ENCODE peak calls at places on chromosomes 6 and 20, in seven cellular contexts. M, V, A, Q, E, W and T are unnamed samples.

GRCh38 chr6:89582669-89583325 is 55.8 kb downstream of the LYRM2 start:
- DNase-seq in M (no peak), V (no peak), A (no peak), Q (no peak), E (no peak), W (no peak), T (no peak)

GRCh38 chr6:132122871-132123270 is 171.7 kb upstream of the CCN2 start:
- DNase-seq in M (no peak), V (peak), A (no peak), Q (peak), E (no peak), W (no peak), T (no peak)

GRCh38 chr6:10424005-10424404 is 9.1 kb upstream of the TFAP2A start:
- DNase-seq in M (no peak), V (no peak), A (no peak), Q (no peak), E (no peak), W (no peak), T (no peak)

GRCh38 chr20:62697468-62697912 is 11.1 kb upstream of the NTSR1 start:
- DNase-seq in M (no peak), V (no peak), A (no peak), Q (no peak), E (no peak), W (no peak), T (no peak)

GRCh38 chr6:135880066-135880972 is 28.8 kb downstream of the PDE7B start:
- DNase-seq in M (peak), V (peak), A (no peak), Q (no peak), E (no peak), W (peak), T (peak)

GRCh38 chr6:99618649-99619408 is 12.2 kb downstream of the PRDM13 start:
- DNase-seq in M (no peak), V (no peak), A (no peak), Q (no peak), E (no peak), W (no peak), T (no peak)

GRCh38 chr6:39777661-39778060 is 14.5 kb upstream of the DAAM2 start:
- DNase-seq in M (no peak), V (no peak), A (no peak), Q (peak), E (no peak), W (no peak), T (no peak)

GRCh38 chr6:168095741-168096250 is 16.8 kb upstream of the FRMD1 start:
- DNase-seq in M (no peak), V (no peak), A (peak), Q (no peak), E (no peak), W (no peak), T (no peak)

GRCh38 chr20:63775096-63775978 is 35.8 kb downstream of the SLC2A4RG start:
- DNase-seq in M (no peak), V (peak), A (peak), Q (no peak), E (no peak), W (no peak), T (no peak)

GRCh38 chr20:23212011-23212410 is 125.9 kb upstream of the CD93 start:
- DNase-seq in M (no peak), V (no peak), A (no peak), Q (no peak), E (no peak), W (no peak), T (no peak)

GRCh38 chr20:61218886-61219480 is 33.1 kb upstream of the CDH4 start:
- DNase-seq in M (no peak), V (peak), A (no peak), Q (no peak), E (no peak), W (peak), T (no peak)

GRCh38 chr6:5866547-5867051 is 140.1 kb downstream of the NRN1 start:
- DNase-seq in M (peak), V (peak), A (no peak), Q (no peak), E (no peak), W (peak), T (no peak)

GRCh38 chr6:17938885-17939284 is 48.5 kb downstream of the KIF13A start:
- DNase-seq in M (no peak), V (peak), A (no peak), Q (no peak), E (no peak), W (peak), T (no peak)

GRCh38 chr20:32969356-32970114 is 34.7 kb downstream of the SUN5 start:
- DNase-seq in M (no peak), V (no peak), A (no peak), Q (no peak), E (no peak), W (no peak), T (no peak)

GRCh38 chr6:48036316-48036715 is 74.7 kb downstream of the PTCHD4 start:
- DNase-seq in M (no peak), V (peak), A (no peak), Q (no peak), E (no peak), W (peak), T (no peak)

GRCh38 chr6:137352859-137353258 is 133.7 kb upstream of the IFNGR1 start:
- DNase-seq in M (no peak), V (no peak), A (no peak), Q (peak), E (no peak), W (no peak), T (no peak)

GRCh38 chr6:137247724-137248123 is 28.5 kb upstream of the IFNGR1 start:
- DNase-seq in M (no peak), V (no peak), A (no peak), Q (no peak), E (no peak), W (no peak), T (no peak)

GRCh38 chr6:91860951-91861350 is 1274.1 kb upstream of the MAP3K7 start:
- DNase-seq in M (no peak), V (peak), A (no peak), Q (peak), E (no peak), W (no peak), T (no peak)

GRCh38 chr6:166715065-166715464 is 88.0 kb upstream of the RPS6KA2 start:
- DNase-seq in M (no peak), V (no peak), A (no peak), Q (peak), E (no peak), W (no peak), T (no peak)

GRCh38 chr6:1923454-1923853 is 313.7 kb downstream of the FOXC1 start:
- DNase-seq in M (no peak), V (no peak), A (no peak), Q (no peak), E (no peak), W (no peak), T (no peak)

GRCh38 chr6:33072508-33073100 is 845 bp downstream of the HLA-DPA1 start:
- DNase-seq in M (no peak), V (no peak), A (no peak), Q (peak), E (no peak), W (no peak), T (no peak)

GRCh38 chr6:47161176-47161687 is 119.1 kb upstream of the ADGRF1 start:
- DNase-seq in M (peak), V (peak), A (no peak), Q (no peak), E (no peak), W (peak), T (no peak)

GRCh38 chr20:14720251-14720650 is 382.8 kb upstream of the FLRT3 start:
- DNase-seq in M (no peak), V (no peak), A (no peak), Q (no peak), E (no peak), W (no peak), T (no peak)

GRCh38 chr20:32667030-32667429 is 6.7 kb downstream of the C20orf203 start:
- DNase-seq in M (no peak), V (no peak), A (no peak), Q (no peak), E (no peak), W (no peak), T (no peak)

GRCh38 chr20:24470782-24471582 is 1.6 kb downstream of the SYNDIG1 start:
- DNase-seq in M (no peak), V (no peak), A (no peak), Q (peak), E (no peak), W (no peak), T (no peak)